ENCODE peak calls at places on chromosomes 12 and 14, in ten cellular contexts. M is body of pancreas; H is esophagus squamous epithelium; D is adrenal gland; Z is K562; S is neural progenitor cell; N is ascending aorta; F is heart left ventricle; V is thoracic aorta; L is CD8-positive, alpha-beta memory T cell. U is an unnamed sample.

GRCh38 chr12:49223590-49224369 is 34.9 kb upstream of the TUBA1A start:
- DNase-seq in M (no peak), H (no peak), D (no peak), Z (no peak), S (peak; percentile 43), N (no peak), F (no peak), V (no peak), L (no peak), U (no peak)

GRCh38 chr12:15818418-15818817 is 29.2 kb upstream of the EPS8 start:
- DNase-seq in M (no peak), H (no peak), D (no peak), Z (no peak), S (no peak), N (no peak), F (no peak), V (no peak), L (no peak), U (no peak)

GRCh38 chr14:99566009-99566389 is 38.0 kb downstream of the CCDC85C start:
- DNase-seq in M (no peak), H (no peak), D (no peak), Z (no peak), S (no peak), N (no peak), F (no peak), V (no peak), L (no peak), U (no peak)

GRCh38 chr12:25957898-25958253 is 606 bp upstream of the RASSF8 start:
- DNase-seq in M (no peak), H (no peak), D (peak; percentile 71), Z (no peak), S (no peak), N (peak; percentile 79), F (no peak), V (peak; percentile 18), L (no peak), U (peak; percentile 56)

GRCh38 chr14:37720131-37720530 is 124.7 kb downstream of the TTC6 start:
- DNase-seq in M (no peak), H (no peak), D (no peak), Z (no peak), S (no peak), N (no peak), F (no peak), V (no peak), L (no peak), U (peak; percentile 30)

GRCh38 chr14:102500190-102500661 is 9.3 kb downstream of the ANKRD9 start:
- DNase-seq in M (peak; percentile 59), H (no peak), D (peak; percentile 51), Z (peak; percentile 5), S (no peak), N (peak; percentile 85), F (peak; percentile 74), V (no peak), L (no peak), U (no peak)

GRCh38 chr14:33669111-33669510 is 281.8 kb downstream of the EGLN3 start:
- DNase-seq in M (no peak), H (no peak), D (no peak), Z (no peak), S (no peak), N (no peak), F (no peak), V (no peak), L (no peak), U (no peak)

GRCh38 chr14:61570188-61570960 is 124.9 kb upstream of the HIF1A start:
- DNase-seq in M (no peak), H (no peak), D (no peak), Z (no peak), S (no peak), N (peak; percentile 62), F (no peak), V (no peak), L (no peak), U (no peak)

GRCh38 chr14:100105357-100106169 is 40.3 kb downstream of the EVL start:
- DNase-seq in M (peak; percentile 31), H (no peak), D (peak; percentile 29), Z (no peak), S (no peak), N (no peak), F (no peak), V (no peak), L (no peak), U (no peak)

GRCh38 chr12:92745874-92746553 is 43.2 kb downstream of the PLEKHG7 start:
- DNase-seq in M (peak; percentile 54), H (no peak), D (peak; percentile 79), Z (no peak), S (no peak), N (peak; percentile 91), F (peak; percentile 78), V (peak; percentile 70), L (no peak), U (peak; percentile 86)

GRCh38 chr14:93974833-93975232 is 1.5 kb downstream of the ASB2 start:
- DNase-seq in M (no peak), H (no peak), D (no peak), Z (no peak), S (no peak), N (no peak), F (no peak), V (no peak), L (no peak), U (no peak)

GRCh38 chr12:132140918-132141841 is 2.9 kb downstream of the DDX51 start:
- DNase-seq in M (no peak), H (no peak), D (no peak), Z (no peak), S (no peak), N (no peak), F (peak; percentile 52), V (no peak), L (no peak), U (no peak)

GRCh38 chr14:93970589-93970966 is 5.8 kb downstream of the ASB2 start:
- DNase-seq in M (peak; percentile 64), H (no peak), D (peak; percentile 55), Z (no peak), S (peak; percentile 32), N (no peak), F (no peak), V (no peak), L (peak; percentile 57), U (no peak)

DNA sequence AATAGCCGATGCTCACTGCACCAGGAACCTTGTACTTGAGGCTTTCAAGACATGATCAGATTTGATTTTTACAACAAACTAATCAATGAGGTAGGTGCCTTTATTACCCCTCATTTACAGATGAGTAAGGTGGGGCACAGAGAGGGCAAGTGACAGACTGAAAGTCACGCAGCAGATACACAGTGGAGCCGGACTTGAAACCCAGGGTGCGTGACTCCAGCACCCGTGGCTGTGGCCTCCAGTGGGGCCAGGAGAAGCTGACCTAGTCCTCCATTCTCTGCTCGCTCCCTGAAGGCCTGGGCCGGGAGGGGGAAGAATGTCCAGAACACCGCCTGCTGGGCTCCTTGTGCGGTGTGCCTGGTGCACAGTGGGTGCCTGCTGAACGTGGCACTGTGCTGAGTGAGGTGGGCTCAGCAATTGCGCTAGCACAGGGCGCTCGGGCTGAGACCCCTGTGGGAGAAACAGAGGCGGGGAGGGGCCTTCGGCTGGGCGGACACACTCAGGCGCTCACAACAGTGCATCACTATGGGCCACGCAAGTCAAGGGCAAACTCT is 125.2 kb downstream of the CALM1 start:
- DNase-seq in M (no peak), H (no peak), D (no peak), Z (no peak), S (no peak), N (no peak), F (no peak), V (no peak), L (no peak), U (no peak)
- H3K4me1 ChIP-seq in M (peaks cover 45% of the 10 kb centered on the region), H (peaks cover 41% of the 10 kb centered on the region), D (peaks cover 24% of the 10 kb centered on the region), Z (peaks cover under 1% of the 10 kb centered on the region), S (peaks cover 21% of the 10 kb centered on the region), N (peaks cover 16% of the 10 kb centered on the region), F (peaks cover 40% of the 10 kb centered on the region), V (peaks cover 52% of the 10 kb centered on the region), L (no peaks in the 10 kb centered on the region), U (no peaks in the 10 kb centered on the region)

GRCh38 chr12:19547258-19547657 is 108.0 kb downstream of the AEBP2 start:
- DNase-seq in M (no peak), H (no peak), D (no peak), Z (no peak), S (no peak), N (no peak), F (no peak), V (no peak), L (no peak), U (no peak)
- H3K27ac ChIP-seq in M (no peak overlapping the region), H (peak overlapping the region; percentile 75), D (no peak overlapping the region), Z (no peak overlapping the region), S (no peak overlapping the region), N (peak overlapping the region; percentile 77), F (peak overlapping the region; percentile 45), V (peak overlapping the region; percentile 44), L (no peak overlapping the region), U (no peak overlapping the region)

GRCh38 chr12:109829667-109830066 is 3.5 kb downstream of the TRPV4 start:
- DNase-seq in M (no peak), H (no peak), D (no peak), Z (no peak), S (no peak), N (no peak), F (no peak), V (no peak), L (no peak), U (no peak)
- H3K4me1 ChIP-seq in M (peaks cover 38% of the 10 kb centered on the region), H (peaks cover 6% of the 10 kb centered on the region), D (no peaks in the 10 kb centered on the region), Z (no peaks in the 10 kb centered on the region), S (no peaks in the 10 kb centered on the region), N (no peaks in the 10 kb centered on the region), F (peaks cover 46% of the 10 kb centered on the region), V (peaks cover 4% of the 10 kb centered on the region), L (no peaks in the 10 kb centered on the region), U (no peaks in the 10 kb centered on the region)

DNA sequence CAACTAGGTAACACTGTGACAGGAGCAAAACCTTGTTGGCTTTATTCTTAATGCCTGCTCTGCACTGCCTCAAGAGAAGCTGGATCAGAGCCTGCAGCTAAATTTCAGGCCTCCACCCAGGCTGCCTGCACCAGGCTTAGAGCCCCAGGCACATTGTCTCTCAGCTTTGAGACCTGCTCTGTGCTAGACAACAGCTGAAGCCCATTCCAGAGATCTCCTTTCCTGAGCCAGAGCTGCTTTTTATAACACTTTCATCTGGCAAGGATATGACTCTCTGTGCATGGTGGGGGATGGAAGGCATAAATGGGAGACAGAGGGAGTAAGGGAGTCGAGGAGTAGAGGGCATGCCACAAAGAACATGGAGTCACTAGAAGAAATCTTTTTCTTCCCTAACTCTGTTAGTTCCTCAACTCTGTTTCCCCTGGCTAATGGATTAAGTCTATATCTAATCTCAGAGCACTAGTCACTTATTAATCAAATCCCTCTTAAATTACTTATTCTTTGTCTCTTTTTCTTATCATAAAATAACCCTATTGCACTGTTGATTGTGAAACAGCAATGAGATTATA is 27.1 kb upstream of the LUM start:
- DNase-seq in M (no peak), H (no peak), D (no peak), Z (no peak), S (peak; percentile 14), N (no peak), F (no peak), V (no peak), L (no peak), U (no peak)
- H3K27ac ChIP-seq in M (no peak overlapping the region), H (peak overlapping the region; percentile 25), D (no peak overlapping the region), Z (no peak overlapping the region), S (no peak overlapping the region), N (no peak overlapping the region), F (peak overlapping the region; percentile 81), V (peak overlapping the region; percentile 12), L (no peak overlapping the region), U (no peak overlapping the region)

DNA sequence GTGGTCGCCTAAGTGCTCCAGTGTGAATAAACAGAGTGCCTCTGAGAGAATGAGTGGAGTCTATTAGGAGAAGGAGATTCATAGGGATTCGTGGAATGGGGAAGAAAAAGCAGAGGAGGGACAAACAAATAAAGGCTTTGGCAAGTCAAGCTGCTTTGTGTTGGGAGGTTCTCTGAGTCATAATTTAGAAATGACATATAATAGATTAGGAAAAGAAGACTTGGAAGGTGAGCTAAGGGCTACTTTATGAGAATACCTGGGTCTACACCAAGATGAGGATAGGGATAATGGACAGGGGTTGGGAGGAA is 6.4 kb upstream of the NTN4 start:
- DNase-seq in M (no peak), H (no peak), D (no peak), Z (no peak), S (no peak), N (no peak), F (no peak), V (no peak), L (no peak), U (no peak)
- H3K4me1 ChIP-seq in M (peaks cover 2% of the 10 kb centered on the region), H (no peaks in the 10 kb centered on the region), D (no peaks in the 10 kb centered on the region), Z (no peaks in the 10 kb centered on the region), S (no peaks in the 10 kb centered on the region), N (no peaks in the 10 kb centered on the region), F (no peaks in the 10 kb centered on the region), V (peaks cover 12% of the 10 kb centered on the region), L (no peaks in the 10 kb centered on the region), U (peaks cover 6% of the 10 kb centered on the region)

U was measured in foreskin keratinocyte.